ENCODE peak calls at places on chromosomes 11 and 22, in eight cellular contexts. I is T-helper 9 cell; W is T-helper 1 cell; K is uterus; Q is HTR-8/SVneo; O is activated CD8-positive, alpha-beta memory T cell treated with anti-CD3 and anti-CD28 coated beads for 24 hours; G is adrenal gland; D is NCI-H460. H is an unnamed sample.

GRCh38 chr11:113189909-113190667 is 124.3 kb upstream of the TTC12 start:
- DNase-seq in W (no peak), I (no peak), O (no peak), G (peak), K (peak), D (peak), Q (peak), H (peak)

GRCh38 chr11:57072640-57073039 is 83.9 kb downstream of the OR5AK2 start:
- DNase-seq in D (no peak), K (no peak), G (no peak), O (no peak), W (no peak), Q (peak), I (no peak), H (peak)

GRCh38 chr11:66225054-66225453 is 43.4 kb upstream of the RAB1B start:
- DNase-seq in I (no peak), K (no peak), D (no peak), Q (no peak), G (no peak), W (no peak), O (no peak), H (no peak)

GRCh38 chr11:17171342-17171741 is 36.4 kb downstream of the PIK3C2A start:
- DNase-seq in W (no peak), K (no peak), I (no peak), G (no peak), D (no peak), O (no peak), Q (peak), H (peak)

GRCh38 chr11:61141601-61142028 is 19.6 kb downstream of the VPS37C start:
- DNase-seq in I (no peak), Q (no peak), K (no peak), W (no peak), G (no peak), D (no peak), O (no peak), H (no peak)

GRCh38 chr22:39932918-39933649 is 27.1 kb upstream of the TMA7B start:
- DNase-seq in K (no peak), O (no peak), D (peak), Q (peak), I (peak), W (peak), G (peak), H (peak)

GRCh38 chr11:131685906-131686305 is 315.5 kb downstream of the NTM start:
- DNase-seq in D (no peak), W (no peak), G (no peak), Q (no peak), K (no peak), I (no peak), O (no peak), H (no peak)

GRCh38 chr22:41482319-41482935 is 13.5 kb downstream of the ACO2 start:
- DNase-seq in D (no peak), G (no peak), O (no peak), W (no peak), K (no peak), I (no peak), Q (no peak), H (peak)

GRCh38 chr11:63933459-63933858 is 5.3 kb upstream of the NAA40 start:
- DNase-seq in O (no peak), K (no peak), D (no peak), G (peak), I (no peak), W (no peak), Q (no peak), H (no peak)

GRCh38 chr22:37309221-37310074 is 27.1 kb downstream of the CYTH4 start:
- DNase-seq in K (no peak), G (no peak), Q (no peak), D (no peak), O (peak), I (peak), W (no peak), H (peak)

GRCh38 chr22:24969588-24970301 is 17.2 kb downstream of the KIAA1671 start:
- DNase-seq in O (no peak), I (no peak), D (no peak), K (peak), W (no peak), Q (no peak), G (peak), H (peak)

GRCh38 chr11:65884716-65885092 is 3.6 kb downstream of the FIBP start:
- DNase-seq in K (peak), G (peak), D (peak), W (peak), Q (peak), O (peak), I (peak), H (peak)

H was measured in mesenchymal stem cell.